ENCODE peak calls at places on chromosomes 1 and 21, in five cellular contexts. E, Q, N, P and K are unnamed samples.

GRCh38 chr1:18190598-18190997 is 83.0 kb downstream of the IGSF21 start:
- DNase-seq in N (no peak), E (no peak), Q (no peak), P (no peak), K (no peak)

GRCh38 chr1:155485945-155486344 is 76.7 kb downstream of the ASH1L start:
- DNase-seq in N (no peak), P (no peak), Q (no peak), E (no peak), K (no peak)

GRCh38 chr1:30300669-30301068 is 422.7 kb downstream of the MATN1 start:
- DNase-seq in N (no peak), E (no peak), P (no peak), Q (no peak), K (no peak)

GRCh38 chr1:167621780-167622179 is 8.3 kb upstream of the RCSD1 start:
- DNase-seq in Q (no peak), E (no peak), N (peak; percentile 18), P (no peak), K (no peak)

GRCh38 chr1:86914635-86914997 is at the start of gene HS2ST1:
- DNase-seq in E (no peak), Q (no peak), P (no peak), N (no peak), K (no peak)

GRCh38 chr1:246587606-246588005 is 21.4 kb downstream of the CNST start:
- DNase-seq in N (no peak), E (no peak), P (no peak), Q (no peak), K (no peak)

GRCh38 chr1:221076467-221076866 is 197.2 kb downstream of the HLX start:
- DNase-seq in P (no peak), Q (no peak), E (no peak), N (no peak), K (no peak)

GRCh38 chr1:28507247-28507645 is 1.4 kb downstream of the RCC1 start:
- DNase-seq in Q (no peak), N (no peak), P (no peak), E (no peak), K (no peak)

GRCh38 chr1:162561616-162562451 is at the start of gene UAP1:
- DNase-seq in P (peak; percentile 69), E (peak; percentile 5), Q (no peak), N (no peak), K (no peak)

GRCh38 chr1:183922197-183922596 is 115.3 kb downstream of the COLGALT2 start:
- DNase-seq in E (no peak), P (no peak), Q (no peak), N (no peak), K (no peak)

GRCh38 chr1:61743716-61744620 is 1.7 kb downstream of the PATJ start:
- DNase-seq in Q (no peak), P (no peak), E (no peak), N (no peak), K (no peak)

GRCh38 chr1:38881487-38881886 is at the start of gene GJA9:
- DNase-seq in Q (no peak), P (no peak), E (no peak), N (no peak), K (no peak)

GRCh38 chr1:232594018-232594502 is 35.9 kb downstream of the SIPA1L2 start:
- DNase-seq in Q (no peak), P (no peak), N (no peak), E (no peak), K (no peak)

GRCh38 chr1:119367332-119368124 is 1.1 kb upstream of the HAO2 start:
- DNase-seq in N (no peak), Q (peak; percentile 12), P (peak; percentile 54), E (no peak), K (no peak)

GRCh38 chr1:28758420-28758819 is 21.7 kb downstream of the YTHDF2 start:
- DNase-seq in E (no peak), P (no peak), N (no peak), Q (no peak), K (no peak)

GRCh38 chr21:35046223-35046690 is 2.8 kb downstream of the RUNX1 start:
- DNase-seq in Q (no peak), E (no peak), N (no peak), P (no peak), K (no peak)

GRCh38 chr1:244782056-244782455 is 53.4 kb upstream of the COX20 start:
- DNase-seq in P (no peak), E (no peak), N (no peak), Q (no peak), K (no peak)

GRCh38 chr1:44112486-44112885 is 6.1 kb upstream of the KLF17 start:
- DNase-seq in E (no peak), N (no peak), P (no peak), Q (no peak), K (no peak)

GRCh38 chr1:94068096-94068830 is 52.7 kb downstream of the ABCA4 start:
- DNase-seq in E (no peak), P (peak; percentile 41), Q (no peak), N (no peak), K (no peak)

GRCh38 chr21:32093758-32094463 is 184.9 kb downstream of the MIS18A start:
- DNase-seq in Q (no peak), P (no peak), E (no peak), N (no peak), K (no peak)

GRCh38 chr1:2049517-2050481 is at the start of gene PRKCZ:
- DNase-seq in E (peak; percentile 96), Q (peak; percentile 93), P (peak; percentile 85), N (peak; percentile 97), K (no peak)

GRCh38 chr1:3501856-3502665 is 47.6 kb downstream of the ARHGEF16 start:
- DNase-seq in Q (peak; percentile 97), N (peak; percentile 68), E (no peak), P (peak; percentile 27), K (peak; percentile 37)

GRCh38 chr1:196056966-196057365 is 551.3 kb downstream of the KCNT2 start:
- DNase-seq in N (no peak), Q (peak; percentile 9), P (no peak), E (no peak), K (no peak)

GRCh38 chr21:35559881-35560280 is 500.4 kb downstream of the SETD4 start:
- DNase-seq in N (no peak), P (no peak), E (no peak), Q (no peak), K (no peak)

GRCh38 chr1:33008051-33008914 is 28.4 kb downstream of the AK2 start:
- DNase-seq in P (no peak), Q (no peak), E (no peak), N (no peak), K (no peak)

GRCh38 chr1:6212193-6212959 is 6.5 kb downstream of the RNF207 start:
- DNase-seq in N (no peak), Q (no peak), P (no peak), E (no peak), K (no peak)